ENCODE peak calls at places on chromosomes 4 and X, in nine cellular contexts. P, C, X, R, O, Q, T, W and A are unnamed samples.

GRCh38 chr4:114151-114550 is 10.2 kb upstream of the ZNF718 start:
- DNase-seq in P (no peak), C (no peak), X (no peak), R (no peak), O (no peak), Q (no peak), T (no peak), W (no peak), A (no peak)

GRCh38 chr4:147057631-147057980 is 111.9 kb upstream of the TTC29 start:
- DNase-seq in P (no peak), C (no peak), X (no peak), R (no peak), O (no peak), Q (no peak), T (no peak), W (no peak), A (no peak)

GRCh38 chrX:7115557-7115956 is 32.0 kb upstream of the STS start:
- DNase-seq in P (no peak), C (no peak), X (no peak), R (no peak), O (no peak), Q (no peak), T (no peak), W (no peak), A (no peak)

GRCh38 chr4:143587703-143588102 is 74.2 kb downstream of the SMARCA5 start:
- DNase-seq in P (no peak), C (no peak), X (no peak), R (no peak), O (no peak), Q (no peak), T (peak), W (no peak), A (no peak)

GRCh38 chr4:164648151-164648848 is 105.6 kb upstream of the SMIM31 start:
- DNase-seq in P (no peak), C (no peak), X (no peak), R (no peak), O (no peak), Q (peak), T (no peak), W (no peak), A (no peak)

GRCh38 chr4:12538162-12538561 is 946.0 kb downstream of the RAB28 start:
- DNase-seq in P (no peak), C (no peak), X (no peak), R (no peak), O (no peak), Q (no peak), T (no peak), W (no peak), A (no peak)

GRCh38 chr4:184476660-184477059 is 2.3 kb upstream of the IRF2 start:
- DNase-seq in P (no peak), C (peak), X (no peak), R (no peak), O (no peak), Q (no peak), T (no peak), W (no peak), A (no peak)

GRCh38 chr4:587671-588350 is 11.7 kb upstream of the TMEM271 start:
- DNase-seq in P (no peak), C (no peak), X (no peak), R (no peak), O (no peak), Q (no peak), T (no peak), W (no peak), A (no peak)

GRCh38 chrX:40778861-40779575 is 43.7 kb upstream of the MED14 start:
- DNase-seq in P (no peak), C (no peak), X (no peak), R (no peak), O (no peak), Q (no peak), T (no peak), W (no peak), A (no peak)

GRCh38 chrX:63513825-63514574 is 162.9 kb upstream of the SPIN4 start:
- DNase-seq in P (no peak), C (no peak), X (no peak), R (no peak), O (no peak), Q (no peak), T (no peak), W (no peak), A (no peak)

GRCh38 chr4:14749910-14750309 is 252.4 kb upstream of the CPEB2 start:
- DNase-seq in P (no peak), C (peak), X (no peak), R (peak), O (no peak), Q (peak), T (peak), W (no peak), A (no peak)

GRCh38 chrX:72120798-72121197 is 10.9 kb downstream of the RTL5 start:
- DNase-seq in P (no peak), C (no peak), X (no peak), R (no peak), O (no peak), Q (no peak), T (no peak), W (no peak), A (no peak)

GRCh38 chr4:142307857-142308256 is 538.2 kb downstream of the INPP4B start:
- DNase-seq in P (no peak), C (no peak), X (no peak), R (no peak), O (no peak), Q (no peak), T (no peak), W (no peak), A (no peak)

GRCh38 chr4:100591156-100591876 is 73.5 kb upstream of the EMCN start:
- DNase-seq in P (no peak), C (no peak), X (no peak), R (peak), O (no peak), Q (no peak), T (no peak), W (peak), A (no peak)

GRCh38 chr4:1242506-1243450 is 6.2 kb downstream of the CTBP1 start:
- DNase-seq in P (no peak), C (no peak), X (no peak), R (no peak), O (no peak), Q (no peak), T (no peak), W (no peak), A (no peak)

GRCh38 chr4:147754037-147754445 is 22.2 kb downstream of the ARHGAP10 start:
- DNase-seq in P (no peak), C (no peak), X (no peak), R (no peak), O (no peak), Q (no peak), T (peak), W (no peak), A (no peak)

GRCh38 chr4:153620352-153620751 is 63.7 kb upstream of the TLR2 start:
- DNase-seq in P (no peak), C (no peak), X (no peak), R (no peak), O (no peak), Q (no peak), T (no peak), W (no peak), A (no peak)

GRCh38 chr4:173367946-173368345 is 2.8 kb upstream of the SAP30 start:
- DNase-seq in P (no peak), C (no peak), X (no peak), R (no peak), O (no peak), Q (no peak), T (no peak), W (no peak), A (no peak)

GRCh38 chr4:13654158-13654797 is 26.8 kb upstream of the BOD1L1 start:
- DNase-seq in P (peak), C (peak), X (no peak), R (peak), O (no peak), Q (no peak), T (peak), W (peak), A (no peak)

GRCh38 chr4:46945062-46945461 is 36.0 kb upstream of the COX7B2 start:
- DNase-seq in P (no peak), C (no peak), X (no peak), R (no peak), O (no peak), Q (no peak), T (no peak), W (no peak), A (no peak)

GRCh38 chrX:143853488-143853887 is 30.4 kb upstream of the UBE2NL start:
- DNase-seq in P (no peak), C (no peak), X (no peak), R (no peak), O (no peak), Q (no peak), T (no peak), W (no peak), A (no peak)

GRCh38 chrX:95754411-95754810 is 930.2 kb upstream of the DIAPH2 start:
- DNase-seq in P (no peak), C (no peak), X (no peak), R (no peak), O (no peak), Q (no peak), T (no peak), W (no peak), A (no peak)

GRCh38 chr4:187294861-187295260 is 571.2 kb upstream of the FAT1 start:
- DNase-seq in P (no peak), C (no peak), X (no peak), R (no peak), O (no peak), Q (peak), T (no peak), W (no peak), A (no peak)

GRCh38 chr4:113057891-113058290 is 8.4 kb downstream of the ANK2 start:
- DNase-seq in P (no peak), C (no peak), X (no peak), R (no peak), O (no peak), Q (peak), T (peak), W (no peak), A (no peak)

GRCh38 chr4:126004936-126005335 is 690.2 kb downstream of the FAT4 start:
- DNase-seq in P (no peak), C (no peak), X (no peak), R (no peak), O (no peak), Q (no peak), T (no peak), W (no peak), A (no peak)

GRCh38 chrX:68193786-68194185 is 239.5 kb downstream of the OPHN1 start:
- DNase-seq in P (no peak), C (no peak), X (no peak), R (no peak), O (no peak), Q (no peak), T (no peak), W (no peak), A (no peak)

GRCh38 chr4:2977116-2978097 is 14.0 kb downstream of the GRK4 start:
- DNase-seq in P (no peak), C (no peak), X (no peak), R (no peak), O (no peak), Q (no peak), T (no peak), W (no peak), A (no peak)

GRCh38 chr4:109315818-109316217 is 13.4 kb upstream of the COL25A1 start:
- DNase-seq in P (no peak), C (no peak), X (no peak), R (no peak), O (no peak), Q (no peak), T (no peak), W (no peak), A (no peak)

GRCh38 chr4:30429813-30430466 is 290.2 kb upstream of the PCDH7 start:
- DNase-seq in P (no peak), C (no peak), X (no peak), R (no peak), O (no peak), Q (peak), T (no peak), W (no peak), A (no peak)

GRCh38 chr4:123649644-123650356 is 253.2 kb downstream of the SPRY1 start:
- DNase-seq in P (no peak), C (no peak), X (no peak), R (peak), O (no peak), Q (peak), T (peak), W (no peak), A (no peak)